ENCODE peak calls at places on chromosomes 2 and 18, in six cellular contexts. Q, H, M, O, C and D are unnamed samples.

GRCh38 chr2:109663721-109664120 is 49.6 kb downstream of the SOWAHC start:
- DNase-seq in O (peak; percentile 83), C (no peak), Q (no peak), H (peak; percentile 52), M (peak; percentile 28), D (no peak)

GRCh38 chr2:109382236-109382930 is 231.4 kb downstream of the SEPTIN10 start:
- DNase-seq in O (no peak), C (no peak), H (no peak), Q (no peak), M (peak; percentile 20), D (no peak)

GRCh38 chr2:157182834-157183396 is 74.6 kb upstream of the GALNT5 start:
- DNase-seq in C (no peak), O (peak; percentile 98), M (peak; percentile 97), Q (no peak), H (no peak), D (no peak)

GRCh38 chr2:218879881-218880748 is 537 bp upstream of the WNT10A start:
- DNase-seq in M (no peak), H (no peak), Q (no peak), O (no peak), C (peak; percentile 92), D (peak; percentile 89)

GRCh38 chr2:62897187-62897827 is 153.3 kb upstream of the OTX1 start:
- DNase-seq in C (no peak), H (no peak), O (no peak), Q (no peak), M (peak; percentile 7), D (no peak)

GRCh38 chr2:206805922-206806607 is 40.7 kb downstream of the FASTKD2 start:
- DNase-seq in O (no peak), Q (no peak), H (no peak), M (no peak), C (no peak), D (no peak)

GRCh38 chr2:175585531-175585930 is 404.0 kb upstream of the ATP5MC3 start:
- DNase-seq in H (no peak), M (no peak), O (no peak), C (no peak), Q (no peak), D (no peak)

GRCh38 chr2:153953761-153954160 is 82.0 kb downstream of the GALNT13 start:
- DNase-seq in O (no peak), Q (no peak), M (no peak), H (no peak), C (no peak), D (no peak)

GRCh38 chr18:48954837-48955527 is 4.2 kb upstream of the SMAD7 start:
- DNase-seq in M (no peak), C (no peak), Q (no peak), O (no peak), H (no peak), D (no peak)

GRCh38 chr2:10700078-10700803 is 10.5 kb upstream of the NOL10 start:
- DNase-seq in M (peak; percentile 31), H (no peak), Q (no peak), C (no peak), O (no peak), D (no peak)

GRCh38 chr2:946073-947005 is 4.3 kb upstream of the SNTG2 start:
- DNase-seq in Q (no peak), O (no peak), M (no peak), H (no peak), C (no peak), D (no peak)

GRCh38 chr2:69482471-69482870 is 45.2 kb upstream of the NFU1 start:
- DNase-seq in M (no peak), Q (no peak), O (peak; percentile 18), C (no peak), H (no peak), D (no peak)

GRCh38 chr2:127106457-127106997 is 427 bp downstream of the BIN1 start:
- DNase-seq in C (no peak), H (no peak), O (no peak), M (peak; percentile 10), Q (peak; percentile 36), D (peak; percentile 53)

GRCh38 chr2:221205103-221205502 is 367.0 kb downstream of the EPHA4 start:
- DNase-seq in O (no peak), C (no peak), H (peak; percentile 10), Q (no peak), M (no peak), D (no peak)

GRCh38 chr18:37403100-37403781 is 162.4 kb downstream of the CELF4 start:
- DNase-seq in O (peak; percentile 41), H (no peak), M (peak; percentile 86), Q (no peak), C (no peak), D (no peak)

GRCh38 chr2:205687018-205687956 is 5.0 kb downstream of the NRP2 start:
- DNase-seq in H (no peak), C (no peak), M (no peak), Q (no peak), O (no peak), D (no peak)

GRCh38 chr18:62808116-62808515 is 92.8 kb downstream of the PHLPP1 start:
- DNase-seq in H (no peak), O (no peak), M (no peak), C (no peak), Q (no peak), D (no peak)

GRCh38 chr2:202632682-202633081 is 2.1 kb upstream of the FAM117B start:
- DNase-seq in M (peak; percentile 58), Q (no peak), C (no peak), O (peak; percentile 28), H (no peak), D (no peak)

GRCh38 chr18:45588831-45589558 is 26.3 kb upstream of the SLC14A2 start:
- DNase-seq in M (peak; percentile 60), Q (no peak), H (no peak), O (no peak), C (no peak), D (no peak)

GRCh38 chr2:27009083-27009482 is 23.7 kb upstream of the TMEM214 start:
- DNase-seq in M (no peak), C (no peak), O (no peak), Q (no peak), H (no peak), D (no peak)

GRCh38 chr18:36812686-36813085 is 16.1 kb downstream of the TPGS2 start:
- DNase-seq in Q (no peak), H (no peak), C (no peak), M (peak; percentile 28), O (no peak), D (no peak)

DNA sequence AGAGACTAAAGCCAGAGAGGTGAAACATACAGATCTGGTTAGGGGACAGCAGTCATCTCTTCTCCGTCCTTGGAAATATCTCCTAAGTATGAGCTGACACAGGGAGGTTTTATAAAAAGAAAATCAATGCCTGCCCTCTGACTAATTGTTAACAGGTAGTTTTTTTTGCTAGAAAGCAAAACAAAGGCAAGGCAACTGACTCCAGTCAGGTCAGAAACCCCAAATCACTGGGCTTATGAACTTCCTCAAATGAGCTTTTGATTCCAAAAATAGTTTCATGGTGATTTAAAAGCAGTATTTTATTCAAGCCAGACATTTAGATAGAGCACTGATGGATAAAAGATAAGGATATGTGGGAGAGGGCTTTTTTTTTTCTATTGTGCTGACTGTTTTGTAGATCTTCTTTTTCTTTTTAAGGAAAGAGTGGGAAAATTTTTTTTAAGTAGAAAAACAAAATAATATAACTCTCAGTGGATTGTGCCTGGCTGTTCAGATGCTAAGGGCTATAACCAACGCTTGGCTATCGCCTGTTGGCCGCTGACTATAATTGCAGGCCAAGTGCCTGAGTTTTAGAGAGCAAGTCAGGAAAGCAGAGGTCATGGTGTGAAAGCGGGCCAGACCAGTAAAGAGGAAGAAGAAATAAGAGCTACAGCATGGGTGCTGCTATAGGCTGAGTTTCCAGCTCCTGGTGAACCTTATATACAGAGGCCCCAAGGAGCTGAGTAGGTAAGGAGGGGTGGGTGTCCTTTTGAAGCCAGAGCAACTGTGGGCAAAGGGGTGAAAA is 44.9 kb downstream of the MRPL35 start:
- DNase-seq in C (peak; percentile 54), O (no peak), Q (no peak), M (no peak), H (no peak), D (peak; percentile 60)
- TF ChIP-seq CTCF in C (no peak), O (no peak), Q (peak; percentile 42), M (no peak), H (peak; percentile 17), D (no peak)

DNA sequence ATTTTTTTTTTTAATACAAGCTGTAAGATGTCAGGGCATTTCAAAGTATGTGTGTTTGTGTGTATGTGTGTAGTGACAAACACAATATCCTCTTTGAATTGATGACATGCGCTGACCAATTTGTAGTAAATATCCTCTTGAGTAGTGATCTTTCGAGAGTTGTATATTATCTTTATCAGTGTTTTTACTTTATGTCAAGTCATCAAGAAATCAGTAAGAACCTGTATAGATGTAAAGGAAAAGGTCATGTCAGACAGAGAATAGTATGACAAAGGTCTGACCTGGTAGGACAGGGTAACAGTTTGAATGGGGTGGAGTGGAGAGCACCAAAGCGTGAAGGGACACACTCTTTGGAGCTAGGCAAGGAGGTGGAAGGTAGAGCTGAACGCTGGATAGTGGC is 1931.4 kb upstream of the CELF4 start:
- DNase-seq in M (no peak), C (no peak), Q (no peak), H (no peak), O (no peak), D (no peak)
- TF ChIP-seq CTCF in M (no peak), C (no peak), Q (no peak), H (no peak), O (no peak), D (no peak)

GRCh38 chr18:9720327-9720726 is 12.2 kb downstream of the RAB31 start:
- DNase-seq in C (no peak), M (no peak), H (no peak), Q (no peak), O (no peak), D (no peak)

GRCh38 chr18:9719421-9719981 is 11.4 kb downstream of the RAB31 start:
- DNase-seq in M (peak; percentile 85), H (no peak), C (no peak), Q (no peak), O (peak; percentile 88), D (no peak)

GRCh38 chr18:9721893-9722515 is 13.9 kb downstream of the RAB31 start:
- DNase-seq in Q (no peak), H (no peak), C (no peak), M (no peak), O (no peak), D (no peak)

GRCh38 chr18:9724797-9725196 is 16.7 kb downstream of the RAB31 start:
- DNase-seq in M (no peak), H (no peak), Q (no peak), O (no peak), C (no peak), D (no peak)

GRCh38 chr18:9722691-9723090 is 14.6 kb downstream of the RAB31 start:
- DNase-seq in C (no peak), O (no peak), H (peak; percentile 37), M (no peak), Q (no peak), D (peak; percentile 36)
- TF ChIP-seq CTCF in C (peak; percentile 4), O (no peak), H (peak; percentile 63), M (no peak), Q (no peak), D (no peak)

GRCh38 chr2:78864205-78864604 is 161.3 kb upstream of the REG3G start:
- DNase-seq in C (no peak), M (no peak), Q (no peak), O (no peak), H (no peak), D (no peak)

GRCh38 chr2:78865663-78866062 is 159.8 kb upstream of the REG3G start:
- DNase-seq in H (no peak), O (no peak), M (no peak), C (no peak), Q (no peak), D (no peak)

DNA sequence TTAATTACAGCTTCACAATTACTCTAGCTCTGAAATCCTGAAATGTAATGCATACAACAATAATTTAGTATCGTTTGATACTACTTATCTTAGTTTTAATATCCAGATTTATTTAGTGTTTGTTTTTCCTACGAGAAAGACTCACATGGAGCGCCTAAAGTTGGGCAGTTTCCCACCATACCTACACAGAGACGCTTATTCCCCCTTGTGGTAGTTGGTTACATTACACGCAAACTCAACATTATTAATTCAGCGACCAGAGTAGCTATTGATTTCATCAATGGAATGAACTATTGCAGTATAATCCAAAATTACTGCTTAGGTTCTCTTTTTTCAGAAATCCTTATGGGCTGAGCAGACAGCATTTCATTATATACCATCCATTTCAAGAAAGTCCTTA is 164.0 kb upstream of the REG3G start:
- DNase-seq in Q (no peak), H (peak; percentile 51), M (no peak), O (peak; percentile 1), C (peak; percentile 13), D (peak; percentile 16)
- TF ChIP-seq CTCF in Q (peak; percentile 69), H (peak; percentile 71), M (no peak), O (peak; percentile 19), C (peak; percentile 26), D (peak; percentile 2)